ENCODE peak calls at places on chromosomes 16 and 17, in four cellular contexts. J is thoracic aorta, N is activated T-cell treated with anti-CD3 and anti-CD28 coated beads for 48 hours, L is chondrocyte. A is an unnamed sample.

GRCh38 chr16:747978-748746 is 7.4 kb upstream of the CIAO3 start:
- DNase-seq in J (no peak), N (no peak), L (peak), A (no peak)

GRCh38 chr17:28755486-28755885 is 11.7 kb downstream of the TRAF4 start:
- DNase-seq in J (no peak), N (no peak), L (no peak), A (no peak)

GRCh38 chr16:84056933-84057332 is 14.3 kb upstream of the SLC38A8 start:
- DNase-seq in J (no peak), N (no peak), L (peak), A (no peak)

GRCh38 chr16:49859139-49859947 is 3.4 kb upstream of the ZNF423 start:
- DNase-seq in J (no peak), N (no peak), L (no peak), A (no peak)

GRCh38 chr17:76568771-76569170 is 16.9 kb downstream of the ST6GALNAC2 start:
- DNase-seq in J (no peak), N (no peak), L (no peak), A (no peak)

GRCh38 chr17:58294034-58294433 is 13.3 kb upstream of the MPO start:
- DNase-seq in J (no peak), N (no peak), L (no peak), A (no peak)

GRCh38 chr16:20865420-20866126 is 34.6 kb downstream of the DCUN1D3 start:
- DNase-seq in J (no peak), N (no peak), L (no peak), A (no peak)

GRCh38 chr16:67862623-67863583 is 9.9 kb upstream of the EDC4 start:
- DNase-seq in J (peak), N (no peak), L (no peak), A (no peak)

GRCh38 chr17:81391964-81392908 is 3.0 kb upstream of the BAHCC1 start:
- DNase-seq in J (no peak), N (no peak), L (no peak), A (peak)